ENCODE peak calls at places on chromosomes 11 and 22, in four cellular contexts. One of them, this sample, is unnamed.

GRCh38 chr11:100632970-100633452 is 54.1 kb upstream of the ARHGAP42 start:
- DNase-seq in heart left ventricle: peak
- DNase-seq in A172: no peak
- DNase-seq in activated CD4-positive, alpha-beta T cell treated with anti-CD3 and anti-CD28 coated beads, Interleukin-2, amount 50 U/mL, for 1 hour: no peak
- DNase-seq in this sample: peak

GRCh38 chr11:72595292-72595684 is 78.9 kb downstream of the PDE2A start:
- DNase-seq in heart left ventricle: no peak
- DNase-seq in A172: no peak
- DNase-seq in activated CD4-positive, alpha-beta T cell treated with anti-CD3 and anti-CD28 coated beads, Interleukin-2, amount 50 U/mL, for 1 hour: no peak
- DNase-seq in this sample: no peak

GRCh38 chr11:1501421-1502167 is 15.0 kb upstream of the MOB2 start:
- DNase-seq in A172: no peak
- DNase-seq in activated CD4-positive, alpha-beta T cell treated with anti-CD3 and anti-CD28 coated beads, Interleukin-2, amount 50 U/mL, for 1 hour: no peak
- DNase-seq in heart left ventricle: peak
- DNase-seq in this sample: peak

GRCh38 chr22:44399906-44400762 is 87.4 kb upstream of the SHISAL1 start:
- DNase-seq in A172: no peak
- DNase-seq in activated CD4-positive, alpha-beta T cell treated with anti-CD3 and anti-CD28 coated beads, Interleukin-2, amount 50 U/mL, for 1 hour: no peak
- DNase-seq in heart left ventricle: peak
- DNase-seq in this sample: no peak

GRCh38 chr11:68542617-68543016 is 82.1 kb downstream of the PPP6R3 start:
- DNase-seq in A172: peak
- DNase-seq in activated CD4-positive, alpha-beta T cell treated with anti-CD3 and anti-CD28 coated beads, Interleukin-2, amount 50 U/mL, for 1 hour: no peak
- DNase-seq in heart left ventricle: no peak
- DNase-seq in this sample: no peak

GRCh38 chr11:72249961-72250360 is 6.0 kb upstream of the PHOX2A start:
- DNase-seq in A172: no peak
- DNase-seq in heart left ventricle: no peak
- DNase-seq in activated CD4-positive, alpha-beta T cell treated with anti-CD3 and anti-CD28 coated beads, Interleukin-2, amount 50 U/mL, for 1 hour: no peak
- DNase-seq in this sample: no peak

GRCh38 chr11:74731301-74732094 is at the start of gene CHRDL2:
- DNase-seq in A172: no peak
- DNase-seq in heart left ventricle: no peak
- DNase-seq in activated CD4-positive, alpha-beta T cell treated with anti-CD3 and anti-CD28 coated beads, Interleukin-2, amount 50 U/mL, for 1 hour: no peak
- DNase-seq in this sample: peak

GRCh38 chr22:49400866-49401598 is 426.6 kb downstream of the BRD1 start:
- DNase-seq in A172: no peak
- DNase-seq in activated CD4-positive, alpha-beta T cell treated with anti-CD3 and anti-CD28 coated beads, Interleukin-2, amount 50 U/mL, for 1 hour: no peak
- DNase-seq in heart left ventricle: no peak
- DNase-seq in this sample: no peak

GRCh38 chr11:81874627-81875026 is 859.0 kb downstream of the FAM181B start:
- DNase-seq in A172: no peak
- DNase-seq in activated CD4-positive, alpha-beta T cell treated with anti-CD3 and anti-CD28 coated beads, Interleukin-2, amount 50 U/mL, for 1 hour: no peak
- DNase-seq in heart left ventricle: no peak
- DNase-seq in this sample: no peak

GRCh38 chr22:37979782-37980181 is 4.6 kb downstream of the SOX10 start:
- DNase-seq in A172: no peak
- DNase-seq in heart left ventricle: no peak
- DNase-seq in activated CD4-positive, alpha-beta T cell treated with anti-CD3 and anti-CD28 coated beads, Interleukin-2, amount 50 U/mL, for 1 hour: no peak
- DNase-seq in this sample: no peak

GRCh38 chr11:37817727-37818270 is 1219.8 kb upstream of the RAG2 start:
- DNase-seq in heart left ventricle: no peak
- DNase-seq in A172: no peak
- DNase-seq in activated CD4-positive, alpha-beta T cell treated with anti-CD3 and anti-CD28 coated beads, Interleukin-2, amount 50 U/mL, for 1 hour: no peak
- DNase-seq in this sample: no peak

GRCh38 chr11:102733232-102733875 is 8.6 kb upstream of the MMP8 start:
- DNase-seq in activated CD4-positive, alpha-beta T cell treated with anti-CD3 and anti-CD28 coated beads, Interleukin-2, amount 50 U/mL, for 1 hour: peak
- DNase-seq in heart left ventricle: peak
- DNase-seq in A172: peak
- DNase-seq in this sample: peak

GRCh38 chr22:28951969-28952521 is 68.7 kb downstream of the ZNRF3 start:
- DNase-seq in A172: no peak
- DNase-seq in heart left ventricle: peak
- DNase-seq in activated CD4-positive, alpha-beta T cell treated with anti-CD3 and anti-CD28 coated beads, Interleukin-2, amount 50 U/mL, for 1 hour: no peak
- DNase-seq in this sample: no peak

GRCh38 chr11:125394306-125394705 is 101.8 kb downstream of the FEZ1 start:
- DNase-seq in activated CD4-positive, alpha-beta T cell treated with anti-CD3 and anti-CD28 coated beads, Interleukin-2, amount 50 U/mL, for 1 hour: no peak
- DNase-seq in A172: no peak
- DNase-seq in heart left ventricle: no peak
- DNase-seq in this sample: no peak

GRCh38 chr11:128862913-128863660 is 4.0 kb downstream of the KCNJ1 start:
- DNase-seq in activated CD4-positive, alpha-beta T cell treated with anti-CD3 and anti-CD28 coated beads, Interleukin-2, amount 50 U/mL, for 1 hour: no peak
- DNase-seq in A172: peak
- DNase-seq in heart left ventricle: no peak
- DNase-seq in this sample: no peak

GRCh38 chr22:32018056-32018455 is 25.0 kb upstream of the SLC5A1 start:
- DNase-seq in activated CD4-positive, alpha-beta T cell treated with anti-CD3 and anti-CD28 coated beads, Interleukin-2, amount 50 U/mL, for 1 hour: no peak
- DNase-seq in A172: peak
- DNase-seq in heart left ventricle: no peak
- DNase-seq in this sample: no peak

GRCh38 chr22:49551446-49551845 is 276.2 kb downstream of the BRD1 start:
- DNase-seq in activated CD4-positive, alpha-beta T cell treated with anti-CD3 and anti-CD28 coated beads, Interleukin-2, amount 50 U/mL, for 1 hour: no peak
- DNase-seq in heart left ventricle: no peak
- DNase-seq in A172: no peak
- DNase-seq in this sample: peak

GRCh38 chr11:74739546-74740270 is 8.5 kb upstream of the CHRDL2 start:
- DNase-seq in A172: peak
- DNase-seq in heart left ventricle: no peak
- DNase-seq in activated CD4-positive, alpha-beta T cell treated with anti-CD3 and anti-CD28 coated beads, Interleukin-2, amount 50 U/mL, for 1 hour: peak
- DNase-seq in this sample: peak

GRCh38 chr22:40560551-40560950 is 76.0 kb downstream of the MRTFA start:
- DNase-seq in activated CD4-positive, alpha-beta T cell treated with anti-CD3 and anti-CD28 coated beads, Interleukin-2, amount 50 U/mL, for 1 hour: no peak
- DNase-seq in A172: no peak
- DNase-seq in heart left ventricle: no peak
- DNase-seq in this sample: no peak

GRCh38 chr11:9473408-9473807 is 12.6 kb downstream of the ZNF143 start:
- DNase-seq in heart left ventricle: no peak
- DNase-seq in A172: no peak
- DNase-seq in activated CD4-positive, alpha-beta T cell treated with anti-CD3 and anti-CD28 coated beads, Interleukin-2, amount 50 U/mL, for 1 hour: no peak
- DNase-seq in this sample: no peak

GRCh38 chr11:88293931-88294330 is 43.6 kb downstream of the CTSC start:
- DNase-seq in heart left ventricle: peak
- DNase-seq in activated CD4-positive, alpha-beta T cell treated with anti-CD3 and anti-CD28 coated beads, Interleukin-2, amount 50 U/mL, for 1 hour: no peak
- DNase-seq in A172: no peak
- DNase-seq in this sample: no peak

GRCh38 chr11:118605116-118605867 is 2.1 kb upstream of the PHLDB1 start:
- DNase-seq in A172: no peak
- DNase-seq in activated CD4-positive, alpha-beta T cell treated with anti-CD3 and anti-CD28 coated beads, Interleukin-2, amount 50 U/mL, for 1 hour: no peak
- DNase-seq in heart left ventricle: peak
- DNase-seq in this sample: no peak

GRCh38 chr11:46234261-46234660 is 43.2 kb upstream of the CREB3L1 start:
- DNase-seq in A172: no peak
- DNase-seq in activated CD4-positive, alpha-beta T cell treated with anti-CD3 and anti-CD28 coated beads, Interleukin-2, amount 50 U/mL, for 1 hour: no peak
- DNase-seq in heart left ventricle: no peak
- DNase-seq in this sample: no peak

GRCh38 chr11:834371-835316 is 1.9 kb downstream of the CD151 start:
- DNase-seq in heart left ventricle: peak
- DNase-seq in activated CD4-positive, alpha-beta T cell treated with anti-CD3 and anti-CD28 coated beads, Interleukin-2, amount 50 U/mL, for 1 hour: no peak
- DNase-seq in A172: peak
- DNase-seq in this sample: peak

GRCh38 chr11:15493066-15493465 is 378.3 kb downstream of the INSC start:
- DNase-seq in heart left ventricle: no peak
- DNase-seq in activated CD4-positive, alpha-beta T cell treated with anti-CD3 and anti-CD28 coated beads, Interleukin-2, amount 50 U/mL, for 1 hour: no peak
- DNase-seq in A172: no peak
- DNase-seq in this sample: no peak

GRCh38 chr11:116901211-116901610 is 63.8 kb upstream of the APOA1 start:
- DNase-seq in heart left ventricle: peak
- DNase-seq in activated CD4-positive, alpha-beta T cell treated with anti-CD3 and anti-CD28 coated beads, Interleukin-2, amount 50 U/mL, for 1 hour: no peak
- DNase-seq in A172: no peak
- DNase-seq in this sample: no peak

GRCh38 chr11:59176330-59176729 is 4.4 kb downstream of the DTX4 start:
- DNase-seq in activated CD4-positive, alpha-beta T cell treated with anti-CD3 and anti-CD28 coated beads, Interleukin-2, amount 50 U/mL, for 1 hour: no peak
- DNase-seq in A172: no peak
- DNase-seq in heart left ventricle: no peak
- DNase-seq in this sample: peak